ENCODE peak calls at places on chromosomes 11 and 22, in eight cellular contexts. One of them, this sample, is unnamed.

GRCh38 chr11:111450480-111451320 is 61.5 kb downstream of the BTG4 start:
- DNase-seq in spleen: no peak
- DNase-seq in cardiac muscle cell: no peak
- DNase-seq in CD4-positive, alpha-beta T cell: no peak
- DNase-seq in pancreas: no peak
- DNase-seq in sigmoid colon: no peak
- DNase-seq in lung: no peak
- DNase-seq in PC-3: no peak
- DNase-seq in this sample: no peak

GRCh38 chr11:69377029-69377952 is 83.3 kb downstream of the MYEOV start:
- DNase-seq in spleen: peak; percentile 65
- DNase-seq in cardiac muscle cell: no peak
- DNase-seq in CD4-positive, alpha-beta T cell: no peak
- DNase-seq in pancreas: no peak
- DNase-seq in sigmoid colon: no peak
- DNase-seq in lung: no peak
- DNase-seq in PC-3: no peak
- DNase-seq in this sample: no peak

GRCh38 chr22:46537946-46538815 is 761 bp upstream of the CELSR1 start:
- DNase-seq in spleen: no peak
- DNase-seq in cardiac muscle cell: peak; percentile 72
- DNase-seq in CD4-positive, alpha-beta T cell: no peak
- DNase-seq in pancreas: no peak
- DNase-seq in sigmoid colon: no peak
- DNase-seq in lung: no peak
- DNase-seq in PC-3: peak; percentile 37
- DNase-seq in this sample: no peak

GRCh38 chr11:130606181-130606580 is 157.7 kb downstream of the ADAMTS15 start:
- DNase-seq in spleen: no peak
- DNase-seq in cardiac muscle cell: no peak
- DNase-seq in CD4-positive, alpha-beta T cell: no peak
- DNase-seq in pancreas: no peak
- DNase-seq in sigmoid colon: no peak
- DNase-seq in lung: no peak
- DNase-seq in PC-3: peak; percentile 80
- DNase-seq in this sample: no peak

GRCh38 chr11:110126936-110127335 is 33.7 kb downstream of the ZC3H12C start:
- DNase-seq in spleen: no peak
- DNase-seq in cardiac muscle cell: peak; percentile 14
- DNase-seq in CD4-positive, alpha-beta T cell: no peak
- DNase-seq in pancreas: no peak
- DNase-seq in sigmoid colon: no peak
- DNase-seq in lung: no peak
- DNase-seq in PC-3: no peak
- DNase-seq in this sample: no peak

GRCh38 chr22:23591203-23591791 is 11.2 kb upstream of the IGLL1 start:
- DNase-seq in spleen: peak; percentile 82
- DNase-seq in cardiac muscle cell: peak; percentile 78
- DNase-seq in CD4-positive, alpha-beta T cell: peak; percentile 43
- DNase-seq in pancreas: peak; percentile 70
- DNase-seq in sigmoid colon: peak; percentile 72
- DNase-seq in lung: peak; percentile 47
- DNase-seq in PC-3: peak; percentile 51
- DNase-seq in this sample: peak; percentile 62

GRCh38 chr11:128492903-128493569 is 94.3 kb downstream of the ETS1 start:
- DNase-seq in spleen: no peak
- DNase-seq in cardiac muscle cell: peak; percentile 28
- DNase-seq in CD4-positive, alpha-beta T cell: no peak
- DNase-seq in pancreas: no peak
- DNase-seq in sigmoid colon: no peak
- DNase-seq in lung: no peak
- DNase-seq in PC-3: no peak
- DNase-seq in this sample: no peak

GRCh38 chr22:45537734-45538181 is 35.1 kb downstream of the FBLN1 start:
- DNase-seq in spleen: no peak
- DNase-seq in cardiac muscle cell: no peak
- DNase-seq in CD4-positive, alpha-beta T cell: no peak
- DNase-seq in pancreas: no peak
- DNase-seq in sigmoid colon: peak; percentile 90
- DNase-seq in lung: no peak
- DNase-seq in PC-3: no peak
- DNase-seq in this sample: peak; percentile 30

GRCh38 chr11:65448418-65449196 is 26.0 kb downstream of the NEAT1 start:
- DNase-seq in spleen: no peak
- DNase-seq in cardiac muscle cell: no peak
- DNase-seq in CD4-positive, alpha-beta T cell: no peak
- DNase-seq in pancreas: no peak
- DNase-seq in sigmoid colon: peak; percentile 70
- DNase-seq in lung: no peak
- DNase-seq in PC-3: peak; percentile 2
- DNase-seq in this sample: peak; percentile 26

GRCh38 chr11:96426356-96427103 is 36.7 kb downstream of the JRKL start:
- DNase-seq in spleen: no peak
- DNase-seq in cardiac muscle cell: peak; percentile 55
- DNase-seq in CD4-positive, alpha-beta T cell: no peak
- DNase-seq in pancreas: no peak
- DNase-seq in sigmoid colon: no peak
- DNase-seq in lung: no peak
- DNase-seq in PC-3: peak; percentile 72
- DNase-seq in this sample: no peak

GRCh38 chr22:25759825-25760231 is 17.8 kb downstream of the MYO18B start:
- DNase-seq in spleen: no peak
- DNase-seq in cardiac muscle cell: no peak
- DNase-seq in CD4-positive, alpha-beta T cell: no peak
- DNase-seq in pancreas: peak; percentile 34
- DNase-seq in sigmoid colon: no peak
- DNase-seq in lung: peak; percentile 37
- DNase-seq in PC-3: peak; percentile 4
- DNase-seq in this sample: no peak

GRCh38 chr11:84408946-84409411 is 1122.8 kb upstream of the CCDC90B start:
- DNase-seq in spleen: no peak
- DNase-seq in cardiac muscle cell: no peak
- DNase-seq in CD4-positive, alpha-beta T cell: no peak
- DNase-seq in pancreas: no peak
- DNase-seq in sigmoid colon: no peak
- DNase-seq in lung: no peak
- DNase-seq in PC-3: no peak
- DNase-seq in this sample: no peak

GRCh38 chr22:20959578-20960461 is 7.2 kb upstream of the AIFM3 start:
- DNase-seq in spleen: peak; percentile 19
- DNase-seq in cardiac muscle cell: no peak
- DNase-seq in CD4-positive, alpha-beta T cell: no peak
- DNase-seq in pancreas: no peak
- DNase-seq in sigmoid colon: no peak
- DNase-seq in lung: no peak
- DNase-seq in PC-3: no peak
- DNase-seq in this sample: no peak

GRCh38 chr11:110565344-110565684 is 135.6 kb downstream of the FDX1 start:
- DNase-seq in spleen: no peak
- DNase-seq in cardiac muscle cell: peak; percentile 79
- DNase-seq in CD4-positive, alpha-beta T cell: no peak
- DNase-seq in pancreas: no peak
- DNase-seq in sigmoid colon: no peak
- DNase-seq in lung: no peak
- DNase-seq in PC-3: no peak
- DNase-seq in this sample: no peak

GRCh38 chr11:69922596-69923111 is 103.4 kb upstream of the FGF3 start:
- DNase-seq in spleen: peak; percentile 44
- DNase-seq in cardiac muscle cell: no peak
- DNase-seq in CD4-positive, alpha-beta T cell: no peak
- DNase-seq in pancreas: no peak
- DNase-seq in sigmoid colon: peak; percentile 52
- DNase-seq in lung: no peak
- DNase-seq in PC-3: no peak
- DNase-seq in this sample: no peak

GRCh38 chr22:31952094-31952401 is 7.7 kb downstream of the YWHAH start:
- DNase-seq in spleen: no peak
- DNase-seq in cardiac muscle cell: no peak
- DNase-seq in CD4-positive, alpha-beta T cell: no peak
- DNase-seq in pancreas: no peak
- DNase-seq in sigmoid colon: no peak
- DNase-seq in lung: no peak
- DNase-seq in PC-3: no peak
- DNase-seq in this sample: no peak

GRCh38 chr11:43021466-43021865 is 290.3 kb upstream of the API5 start:
- DNase-seq in spleen: no peak
- DNase-seq in cardiac muscle cell: peak; percentile 19
- DNase-seq in CD4-positive, alpha-beta T cell: no peak
- DNase-seq in pancreas: no peak
- DNase-seq in sigmoid colon: no peak
- DNase-seq in lung: no peak
- DNase-seq in PC-3: peak; percentile 15
- DNase-seq in this sample: no peak

GRCh38 chr11:25065711-25066110 is 568.9 kb downstream of the LUZP2 start:
- DNase-seq in spleen: no peak
- DNase-seq in cardiac muscle cell: no peak
- DNase-seq in CD4-positive, alpha-beta T cell: no peak
- DNase-seq in pancreas: no peak
- DNase-seq in sigmoid colon: no peak
- DNase-seq in lung: no peak
- DNase-seq in PC-3: peak; percentile 87
- DNase-seq in this sample: no peak

GRCh38 chr11:11965192-11965591 is 43.2 kb downstream of the DKK3 start:
- DNase-seq in spleen: peak; percentile 37
- DNase-seq in cardiac muscle cell: no peak
- DNase-seq in CD4-positive, alpha-beta T cell: no peak
- DNase-seq in pancreas: peak; percentile 5
- DNase-seq in sigmoid colon: no peak
- DNase-seq in lung: no peak
- DNase-seq in PC-3: no peak
- DNase-seq in this sample: no peak

GRCh38 chr11:133830931-133831907 is 14.1 kb downstream of the SPATA19 start:
- DNase-seq in spleen: no peak
- DNase-seq in cardiac muscle cell: no peak
- DNase-seq in CD4-positive, alpha-beta T cell: no peak
- DNase-seq in pancreas: no peak
- DNase-seq in sigmoid colon: no peak
- DNase-seq in lung: no peak
- DNase-seq in PC-3: no peak
- DNase-seq in this sample: no peak
- TF ChIP-seq CTCF in spleen: no peak
- TF ChIP-seq CTCF in cardiac muscle cell: peak; percentile 7
- TF ChIP-seq CTCF in CD4-positive, alpha-beta T cell: no peak
- TF ChIP-seq CTCF in pancreas: no peak
- TF ChIP-seq CTCF in sigmoid colon: no peak
- TF ChIP-seq CTCF in lung: no peak
- TF ChIP-seq CTCF in PC-3: peak; percentile 27
- TF ChIP-seq CTCF in this sample: no peak

DNA sequence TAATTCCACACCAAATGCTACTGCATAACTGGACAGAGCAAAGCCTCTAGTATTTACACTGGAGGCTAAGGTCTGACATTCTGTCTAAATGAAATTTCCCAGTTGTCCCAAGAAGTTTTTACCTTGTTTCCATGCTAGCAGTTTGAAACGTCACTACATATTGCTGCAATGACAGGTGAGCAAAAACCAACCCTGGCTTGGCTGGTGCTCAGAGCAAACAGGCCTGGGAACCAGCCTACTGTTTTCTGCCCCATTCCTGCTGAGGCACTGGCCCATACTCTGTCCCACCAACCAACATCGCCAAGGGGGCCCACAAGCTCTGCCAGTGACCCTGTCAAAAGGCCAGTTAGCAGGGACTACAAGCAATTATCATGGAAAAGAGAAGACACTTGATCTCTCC is 131.1 kb downstream of the MPPED2 start:
- DNase-seq in spleen: no peak
- DNase-seq in cardiac muscle cell: no peak
- DNase-seq in CD4-positive, alpha-beta T cell: no peak
- DNase-seq in pancreas: no peak
- DNase-seq in sigmoid colon: no peak
- DNase-seq in lung: no peak
- DNase-seq in PC-3: no peak
- DNase-seq in this sample: no peak
- H3K27ac ChIP-seq in spleen: no peak overlapping the region
- H3K27ac ChIP-seq in cardiac muscle cell: peak overlapping the region; percentile 31
- H3K27ac ChIP-seq in CD4-positive, alpha-beta T cell: no peak overlapping the region
- H3K27ac ChIP-seq in pancreas: no peak overlapping the region
- H3K27ac ChIP-seq in sigmoid colon: peak overlapping the region; percentile 55
- H3K27ac ChIP-seq in lung: no peak overlapping the region
- H3K27ac ChIP-seq in PC-3: no peak overlapping the region
- H3K27ac ChIP-seq in this sample: peak overlapping the region; percentile 50

GRCh38 chr11:57477507-57478189 is 17.3 kb downstream of the RTN4RL2 start:
- DNase-seq in spleen: no peak
- DNase-seq in cardiac muscle cell: no peak
- DNase-seq in CD4-positive, alpha-beta T cell: no peak
- DNase-seq in pancreas: peak; percentile 88
- DNase-seq in sigmoid colon: no peak
- DNase-seq in lung: peak; percentile 57
- DNase-seq in PC-3: peak; percentile 61
- DNase-seq in this sample: peak; percentile 86

GRCh38 chr11:57475671-57476222 is 15.4 kb downstream of the RTN4RL2 start:
- DNase-seq in spleen: no peak
- DNase-seq in cardiac muscle cell: no peak
- DNase-seq in CD4-positive, alpha-beta T cell: no peak
- DNase-seq in pancreas: no peak
- DNase-seq in sigmoid colon: no peak
- DNase-seq in lung: no peak
- DNase-seq in PC-3: no peak
- DNase-seq in this sample: no peak

GRCh38 chr11:57476223-57476882 is 16.0 kb downstream of the RTN4RL2 start:
- DNase-seq in spleen: peak; percentile 87
- DNase-seq in cardiac muscle cell: peak; percentile 17
- DNase-seq in CD4-positive, alpha-beta T cell: no peak
- DNase-seq in pancreas: peak; percentile 72
- DNase-seq in sigmoid colon: no peak
- DNase-seq in lung: no peak
- DNase-seq in PC-3: peak; percentile 43
- DNase-seq in this sample: peak; percentile 65

GRCh38 chr11:57475191-57475590 is 14.9 kb downstream of the RTN4RL2 start:
- DNase-seq in spleen: no peak
- DNase-seq in cardiac muscle cell: no peak
- DNase-seq in CD4-positive, alpha-beta T cell: no peak
- DNase-seq in pancreas: no peak
- DNase-seq in sigmoid colon: no peak
- DNase-seq in lung: no peak
- DNase-seq in PC-3: peak; percentile 29
- DNase-seq in this sample: no peak

GRCh38 chr11:57476883-57477506 is 16.7 kb downstream of the RTN4RL2 start:
- DNase-seq in spleen: peak; percentile 84
- DNase-seq in cardiac muscle cell: peak; percentile 39
- DNase-seq in CD4-positive, alpha-beta T cell: no peak
- DNase-seq in pancreas: peak; percentile 65
- DNase-seq in sigmoid colon: no peak
- DNase-seq in lung: no peak
- DNase-seq in PC-3: peak; percentile 66
- DNase-seq in this sample: peak; percentile 68
- TF ChIP-seq CTCF in spleen: peak; percentile 28
- TF ChIP-seq CTCF in cardiac muscle cell: peak; percentile 39
- TF ChIP-seq CTCF in CD4-positive, alpha-beta T cell: peak; percentile 59
- TF ChIP-seq CTCF in pancreas: peak; percentile 39
- TF ChIP-seq CTCF in sigmoid colon: no peak
- TF ChIP-seq CTCF in lung: no peak
- TF ChIP-seq CTCF in PC-3: peak; percentile 61
- TF ChIP-seq CTCF in this sample: peak; percentile 20

DNA sequence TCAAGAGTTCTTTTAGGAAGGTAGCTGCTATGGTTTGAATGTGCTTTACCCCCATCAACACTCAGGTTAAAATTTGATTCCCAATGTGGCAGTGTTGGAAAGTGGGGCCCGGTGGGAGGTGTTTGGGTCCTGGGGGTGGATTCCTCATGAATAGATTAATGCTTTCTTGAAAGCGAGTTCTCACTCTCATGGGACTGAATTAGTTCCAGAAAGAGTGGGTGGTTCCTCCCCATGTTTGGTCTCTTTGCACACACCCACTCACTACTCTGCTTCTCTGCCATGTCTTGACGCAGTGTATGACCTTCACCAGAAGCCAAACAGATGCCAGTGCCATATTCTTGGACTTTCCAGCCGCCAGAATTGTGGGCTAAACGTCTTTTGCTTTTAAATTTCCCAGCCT is 394.4 kb downstream of the OPCML start:
- DNase-seq in spleen: no peak
- DNase-seq in cardiac muscle cell: no peak
- DNase-seq in CD4-positive, alpha-beta T cell: no peak
- DNase-seq in pancreas: peak; percentile 19
- DNase-seq in sigmoid colon: no peak
- DNase-seq in lung: no peak
- DNase-seq in PC-3: no peak
- DNase-seq in this sample: no peak
- H3K27ac ChIP-seq in spleen: no peak overlapping the region
- H3K27ac ChIP-seq in cardiac muscle cell: no peak overlapping the region
- H3K27ac ChIP-seq in CD4-positive, alpha-beta T cell: no peak overlapping the region
- H3K27ac ChIP-seq in pancreas: no peak overlapping the region
- H3K27ac ChIP-seq in sigmoid colon: no peak overlapping the region
- H3K27ac ChIP-seq in lung: no peak overlapping the region
- H3K27ac ChIP-seq in PC-3: no peak overlapping the region
- H3K27ac ChIP-seq in this sample: no peak overlapping the region